ENCODE peak calls at places on chromosome 18, in six cellular contexts. Y, M, Q, O, C and P are unnamed samples. For H3K36me3, the result is how much of the 10 kb centered on the place peaks cover.

GRCh38 chr18:50654658-50655550 is 95.0 kb downstream of the MAPK4 start:
- DNase-seq in Q (no peak), M (no peak), Y (no peak), O (no peak), C (no peak), P (no peak)

GRCh38 chr18:50039736-50040135 is 155.2 kb downstream of the MYO5B start:
- DNase-seq in C (no peak), Q (no peak), O (no peak), M (no peak), Y (no peak), P (no peak)

GRCh38 chr18:8329186-8329771 is 280.0 kb upstream of the RAB12 start:
- DNase-seq in Y (no peak), M (no peak), C (no peak), O (peak), Q (peak), P (no peak)

GRCh38 chr18:60981651-60982050 is 351.6 kb upstream of the CDH20 start:
- DNase-seq in M (no peak), O (no peak), C (no peak), Y (no peak), Q (no peak), P (peak)

GRCh38 chr18:75247601-75248421 is 37.2 kb downstream of the TSHZ1 start:
- DNase-seq in C (no peak), O (no peak), Q (peak), Y (no peak), M (no peak), P (no peak)

GRCh38 chr18:43159091-43159490 is 43.6 kb upstream of the RIT2 start:
- DNase-seq in C (no peak), Q (peak), Y (no peak), M (no peak), O (no peak), P (no peak)

GRCh38 chr18:23067236-23067635 is 68.0 kb upstream of the CABLES1 start:
- DNase-seq in M (no peak), Q (no peak), C (no peak), O (no peak), Y (no peak), P (no peak)

GRCh38 chr18:28013064-28013463 is 163.9 kb downstream of the CDH2 start:
- DNase-seq in Y (no peak), Q (no peak), C (no peak), O (no peak), M (no peak), P (no peak)

GRCh38 chr18:12027046-12027445 is 45.7 kb downstream of the IMPA2 start:
- DNase-seq in Y (no peak), M (no peak), Q (no peak), O (no peak), C (no peak), P (no peak)

GRCh38 chr18:71529708-71530303 is 1014.3 kb downstream of the CBLN2 start:
- DNase-seq in C (no peak), Q (peak), Y (no peak), M (no peak), O (no peak), P (peak)

GRCh38 chr18:51884039-51884438 is 456.0 kb upstream of the DCC start:
- DNase-seq in Y (no peak), C (no peak), M (no peak), Q (no peak), O (no peak), P (no peak)

GRCh38 chr18:70044626-70045025 is 97.0 kb upstream of the CD226 start:
- DNase-seq in C (no peak), Y (no peak), M (no peak), Q (peak), O (peak), P (peak)

GRCh38 chr18:74495581-74496507 is at the start of gene CNDP2:
- DNase-seq in O (peak), C (peak), Q (peak), M (peak), Y (peak), P (peak)

GRCh38 chr18:33928226-33928625 is 296.5 kb downstream of the NOL4 start:
- DNase-seq in C (no peak), O (no peak), Q (peak), Y (no peak), M (no peak), P (peak)

GRCh38 chr18:31149351-31149750 is 13.3 kb downstream of the DSC1 start:
- DNase-seq in C (no peak), O (no peak), Q (no peak), Y (no peak), M (no peak), P (no peak)

GRCh38 chr18:12253027-12253426 is 1.1 kb upstream of the CIDEA start:
- DNase-seq in O (no peak), C (no peak), M (no peak), Q (no peak), Y (no peak), P (no peak)

GRCh38 chr18:59742325-59743111 is 45.3 kb upstream of the CCBE1 start:
- DNase-seq in C (no peak), Q (peak), O (peak), M (no peak), Y (no peak), P (no peak)

GRCh38 chr18:38611036-38611964 is 1045.7 kb upstream of the CELF4 start:
- DNase-seq in M (no peak), C (no peak), O (no peak), Y (no peak), Q (no peak), P (no peak)

GRCh38 chr18:43751203-43751602 is 473.9 kb upstream of the SYT4 start:
- DNase-seq in Q (no peak), C (no peak), Y (no peak), O (no peak), M (no peak), P (no peak)

GRCh38 chr18:65567372-65567771 is 183.4 kb upstream of the CDH7 start:
- DNase-seq in Y (no peak), M (no peak), O (no peak), C (no peak), Q (no peak), P (no peak)

GRCh38 chr18:58263055-58263732 is 219.2 kb downstream of the NEDD4L start:
- DNase-seq in Y (no peak), Q (no peak), O (no peak), C (no peak), M (no peak), P (no peak)

GRCh38 chr18:79728931-79729586 is 49.5 kb downstream of the CTDP1 start:
- DNase-seq in Y (no peak), M (no peak), O (no peak), Q (no peak), C (no peak), P (no peak)
- H3K36me3 ChIP-seq in Y (half or more), M (under half), O (under half), Q (under half), C (under half), P (under half)

DNA sequence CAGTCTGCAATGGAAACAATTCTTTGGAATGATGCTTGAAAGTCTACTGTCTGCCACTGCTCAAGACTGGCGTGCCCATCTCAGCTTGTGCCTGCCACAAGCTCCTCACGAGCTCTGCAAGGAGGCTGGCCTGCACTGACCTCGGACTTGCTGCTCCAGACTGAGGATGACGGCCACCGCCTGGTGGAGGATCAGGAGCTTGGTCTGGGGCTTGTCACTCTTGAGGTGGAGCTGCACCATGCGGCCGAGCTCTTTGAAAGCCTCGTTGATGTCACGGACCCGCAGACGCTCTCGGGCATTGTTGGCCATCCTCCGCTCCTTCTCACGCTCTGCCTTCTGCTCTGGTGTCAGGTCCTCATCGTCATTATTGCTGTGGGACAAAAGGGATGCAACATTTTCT is 269.4 kb upstream of the CCDC68 start:
- DNase-seq in Q (no peak), O (no peak), C (no peak), Y (no peak), M (peak), P (no peak)
- H3K36me3 ChIP-seq in Q (under half), O (under half), C (under half), Y (half or more), M (under half), P (under half)

DNA sequence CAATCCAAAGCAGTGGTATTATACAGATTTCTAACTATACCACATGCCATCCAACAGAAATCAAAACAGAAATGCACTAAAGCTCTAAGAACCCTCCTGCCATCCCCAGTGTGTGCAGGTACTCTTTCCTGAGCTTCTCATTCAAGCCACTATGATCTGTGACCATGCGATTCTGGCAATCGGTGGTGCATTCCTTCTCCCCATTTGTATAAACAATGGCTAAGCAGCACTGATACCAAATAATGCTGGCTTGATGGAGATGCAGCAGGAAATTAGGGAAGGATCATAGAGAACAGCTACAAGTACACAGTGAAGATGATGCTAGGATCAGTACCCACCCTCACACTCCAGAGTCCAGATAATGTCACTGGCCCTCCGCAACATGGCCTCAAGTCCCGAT is 51.8 kb downstream of the PPP4R1 start:
- DNase-seq in O (no peak), C (no peak), M (no peak), Y (no peak), Q (no peak), P (no peak)
- H3K36me3 ChIP-seq in O (under half), C (under half), M (under half), Y (half or more), Q (under half), P (under half)

DNA sequence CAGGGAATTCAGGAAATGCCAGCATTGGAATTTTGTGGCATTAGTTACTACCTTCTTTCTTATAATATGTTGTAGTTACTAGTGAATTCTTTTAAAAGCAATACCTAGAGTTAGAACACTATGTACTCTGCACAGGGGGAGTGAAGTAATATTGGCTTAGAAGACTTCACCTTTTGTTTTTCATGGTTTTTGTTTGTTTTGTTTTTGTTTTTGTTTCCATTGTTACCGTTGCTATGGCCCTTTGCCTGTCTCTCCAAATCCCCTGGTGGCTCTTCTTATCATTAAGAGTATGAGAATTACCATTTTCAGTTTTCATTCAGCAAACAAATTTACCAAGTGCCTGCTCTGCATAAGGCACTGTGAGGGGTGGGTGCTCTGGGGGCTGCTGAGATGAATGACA is 160.1 kb downstream of the HAUS1 start:
- DNase-seq in O (no peak), Q (no peak), C (no peak), Y (no peak), M (no peak), P (no peak)
- H3K36me3 ChIP-seq in O (under half), Q (under half), C (under half), Y (under half), M (under half), P (under half)

DNA sequence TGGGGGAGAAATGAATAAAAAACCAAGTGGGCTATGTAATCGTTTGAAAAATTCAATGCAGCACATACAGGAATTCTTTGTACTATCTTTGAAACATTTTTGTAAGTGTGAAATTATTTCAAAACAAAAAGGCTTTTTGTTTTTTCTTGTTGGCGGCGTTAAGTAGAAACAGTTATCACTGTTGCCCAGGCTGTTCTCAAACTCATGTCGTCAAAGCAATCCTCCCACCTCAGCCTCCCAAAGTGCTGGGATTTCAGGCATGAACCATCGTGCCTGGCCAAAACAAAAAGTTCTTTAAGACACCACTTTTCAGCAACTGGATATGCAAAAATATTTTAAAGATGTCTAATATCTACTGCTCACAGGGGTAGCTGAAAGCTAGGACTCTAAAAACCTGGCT is 5.4 kb downstream of the SS18 start:
- DNase-seq in Q (no peak), M (no peak), C (no peak), Y (no peak), O (no peak), P (no peak)
- H3K36me3 ChIP-seq in Q (under half), M (under half), C (under half), Y (under half), O (under half), P (under half)

GRCh38 chr18:21815101-21815500 is 74.5 kb downstream of the MIB1 start:
- DNase-seq in Y (no peak), O (no peak), Q (no peak), M (no peak), C (no peak), P (no peak)

GRCh38 chr18:21808185-21808584 is 67.6 kb downstream of the MIB1 start:
- DNase-seq in O (no peak), Y (no peak), M (no peak), Q (no peak), C (no peak), P (no peak)

GRCh38 chr18:21805771-21806366 is 65.3 kb downstream of the MIB1 start:
- DNase-seq in C (no peak), Y (no peak), Q (no peak), O (no peak), M (no peak), P (no peak)

GRCh38 chr18:21809725-21810124 is 69.1 kb downstream of the MIB1 start:
- DNase-seq in M (no peak), Q (no peak), Y (no peak), O (no peak), C (no peak), P (no peak)
- H3K36me3 ChIP-seq in M (under half), Q (under half), Y (half or more), O (under half), C (under half), P (under half)

GRCh38 chr18:21853020-21853419 is 112.4 kb downstream of the MIB1 start:
- DNase-seq in C (no peak), O (no peak), Q (peak), M (no peak), Y (no peak), P (no peak)

GRCh38 chr18:21858544-21858943 is 118.0 kb downstream of the MIB1 start:
- DNase-seq in M (no peak), Q (no peak), Y (no peak), O (no peak), C (no peak), P (no peak)

GRCh38 chr18:21857871-21858270 is 117.3 kb downstream of the MIB1 start:
- DNase-seq in Y (no peak), O (no peak), Q (no peak), M (no peak), C (no peak), P (no peak)

GRCh38 chr18:21853972-21854563 is 113.5 kb downstream of the MIB1 start:
- DNase-seq in Q (no peak), Y (no peak), M (no peak), O (no peak), C (no peak), P (no peak)

DNA sequence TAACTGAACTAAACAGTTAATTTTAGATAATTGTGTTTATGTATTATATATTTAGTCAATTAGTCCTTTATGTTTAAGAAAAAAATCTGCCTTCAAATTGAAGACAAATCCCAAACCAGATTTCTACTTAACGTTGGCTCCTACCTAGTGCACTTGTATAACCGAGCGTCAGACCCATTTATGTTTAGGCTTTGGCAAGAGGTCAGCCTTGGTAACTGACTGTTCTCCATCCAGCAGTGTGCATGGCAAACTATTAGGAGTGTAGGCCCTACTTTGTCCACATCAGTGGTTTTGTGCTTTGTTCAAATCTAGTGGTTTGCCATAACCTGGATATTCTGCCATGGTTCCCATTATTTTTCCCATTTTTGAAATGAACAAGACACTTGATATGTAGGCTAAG is 114.8 kb downstream of the MIB1 start:
- DNase-seq in O (no peak), C (no peak), M (no peak), Y (no peak), Q (no peak), P (no peak)
- H3K36me3 ChIP-seq in O (under half), C (under half), M (under half), Y (half or more), Q (under half), P (under half)

GRCh38 chr18:62569081-62569480 is 46.3 kb downstream of the ZCCHC2 start:
- DNase-seq in Q (no peak), O (no peak), Y (no peak), M (no peak), C (no peak), P (no peak)
- H3K36me3 ChIP-seq in Q (under half), O (under half), Y (half or more), M (under half), C (under half), P (under half)

GRCh38 chr18:2914185-2914584 is 67.4 kb downstream of the EMILIN2 start:
- DNase-seq in Y (peak), Q (no peak), O (no peak), C (no peak), M (no peak), P (no peak)

GRCh38 chr18:2913398-2914005 is 66.7 kb downstream of the EMILIN2 start:
- DNase-seq in Q (no peak), C (no peak), O (no peak), Y (peak), M (no peak), P (no peak)

GRCh38 chr18:2911533-2911932 is 64.7 kb downstream of the EMILIN2 start:
- DNase-seq in Q (no peak), M (no peak), Y (no peak), C (no peak), O (no peak), P (no peak)

GRCh38 chr18:2910751-2911425 is 64.1 kb downstream of the EMILIN2 start:
- DNase-seq in Y (no peak), Q (no peak), O (no peak), M (no peak), C (no peak), P (no peak)

GRCh38 chr18:2912357-2913299 is 65.8 kb downstream of the EMILIN2 start:
- DNase-seq in O (no peak), C (no peak), Y (peak), M (no peak), Q (no peak), P (no peak)
- H3K36me3 ChIP-seq in O (under half), C (under half), Y (half or more), M (under half), Q (under half), P (under half)

DNA sequence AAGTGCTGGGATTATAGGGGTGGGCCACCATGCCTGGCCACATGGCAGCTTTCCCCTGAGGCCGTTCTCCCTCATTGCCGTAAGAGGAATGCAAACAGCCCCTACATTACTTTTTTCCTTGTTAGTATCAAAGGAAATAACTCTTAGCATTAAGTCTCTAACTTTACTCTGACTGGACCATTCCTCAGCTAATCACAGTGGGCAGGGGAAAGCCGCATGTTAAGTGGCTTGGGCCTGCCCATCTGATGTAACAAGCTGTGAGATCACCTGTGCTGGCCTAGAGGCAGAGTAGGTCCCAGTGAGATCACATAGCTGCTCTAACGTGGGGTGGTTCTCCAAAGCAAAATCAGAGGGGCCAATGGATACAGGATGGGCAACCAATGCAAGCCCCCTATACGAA is 5.9 kb upstream of the MOCOS start:
- DNase-seq in M (no peak), Q (no peak), C (no peak), O (no peak), Y (no peak), P (no peak)
- H3K36me3 ChIP-seq in M (under half), Q (under half), C (under half), O (under half), Y (under half), P (under half)